ENCODE peak calls at places on chromosome 16, in ten cellular contexts. Y is stimulated activated CD4-positive, alpha-beta T cell treated with anti-CD3 and anti-CD28 coated beads, Interleukin-1b, Interleukin-23, amount 100 ng/mL, for 4 hours; B is RWPE1; L is left ventricle myocardium inferior; J is NCI-H446 treated with DMSO at 0.1 percent for 48 hours; V is NCI-H187 treated with DMSO at 0.1 percent for 48 hours; H is CD4-positive, alpha-beta memory T cell; S is bronchial epithelial cell; I is NCI-H2081; E is HS-27A. A is an unnamed sample.
A peak's percentile ranks its signal among the peaks of the same experiment; 100 is the strongest.

GRCh38 chr16:11085025-11085485 is 140.7 kb downstream of the CLEC16A start:
- DNase-seq in B (no peak), E (no peak), H (no peak), J (peak; percentile 62), S (no peak), L (no peak), Y (no peak), V (no peak), I (no peak), A (no peak)

GRCh38 chr16:89723279-89724250 is 2.2 kb downstream of the ZNF276 start:
- DNase-seq in L (peak; percentile 62), I (no peak), H (peak; percentile 88), Y (peak; percentile 46), V (no peak), S (no peak), E (no peak), B (no peak), J (no peak), A (no peak)

GRCh38 chr16:83946781-83947566 is 6.1 kb upstream of the OSGIN1 start:
- DNase-seq in E (no peak), I (no peak), S (no peak), B (no peak), H (no peak), L (no peak), J (no peak), V (no peak), Y (no peak), A (no peak)

GRCh38 chr16:67959520-67959919 is 8.9 kb downstream of the SLC12A4 start:
- DNase-seq in J (no peak), L (peak; percentile 84), V (no peak), E (no peak), H (no peak), B (no peak), I (no peak), S (no peak), Y (no peak), A (no peak)

GRCh38 chr16:86245895-86246294 is 264.4 kb upstream of the FOXF1 start:
- DNase-seq in V (no peak), E (no peak), Y (no peak), S (no peak), J (no peak), B (no peak), H (no peak), I (no peak), L (no peak), A (no peak)

GRCh38 chr16:81939164-81940067 is 71.9 kb downstream of the SDR42E1 start:
- DNase-seq in B (no peak), H (no peak), I (no peak), Y (no peak), L (no peak), E (no peak), V (no peak), S (no peak), J (no peak), A (no peak)

GRCh38 chr16:19599968-19600716 is 44.6 kb downstream of the VPS35L start:
- DNase-seq in Y (no peak), I (no peak), H (no peak), S (no peak), L (no peak), J (no peak), V (no peak), B (no peak), E (no peak), A (no peak)

GRCh38 chr16:70151391-70151790 is 22.2 kb upstream of the CLEC18C start:
- DNase-seq in I (no peak), E (no peak), S (no peak), V (peak; percentile 81), J (no peak), H (no peak), Y (no peak), B (no peak), L (no peak), A (no peak)

GRCh38 chr16:50202926-50203624 is 50.0 kb downstream of the TENT4B start:
- DNase-seq in B (peak; percentile 83), V (no peak), Y (no peak), H (no peak), I (no peak), L (no peak), J (no peak), S (peak; percentile 87), E (peak; percentile 91), A (no peak)

GRCh38 chr16:30394603-30395154 is 541 bp upstream of the ZNF48 start:
- DNase-seq in H (no peak), J (no peak), Y (no peak), I (no peak), L (no peak), B (no peak), E (no peak), S (no peak), V (no peak), A (no peak)

GRCh38 chr16:16005725-16006124 is 56.3 kb downstream of the ABCC1 start:
- DNase-seq in S (no peak), J (no peak), I (no peak), B (no peak), L (no peak), Y (no peak), V (no peak), H (no peak), E (no peak), A (no peak)

GRCh38 chr16:75532142-75532765 is 3.7 kb downstream of the CHST5 start:
- DNase-seq in J (no peak), L (no peak), Y (no peak), H (no peak), I (no peak), B (no peak), S (no peak), E (no peak), V (no peak), A (no peak)

GRCh38 chr16:30902070-30902972 is 5.9 kb downstream of the CTF1 start:
- DNase-seq in Y (peak; percentile 56), J (no peak), I (peak; percentile 20), V (no peak), H (peak; percentile 72), S (peak; percentile 15), E (no peak), L (peak; percentile 73), B (peak; percentile 57), A (no peak)

GRCh38 chr16:57485916-57486857 is at the start of gene DOK4:
- DNase-seq in E (no peak), Y (peak; percentile 86), J (no peak), L (peak; percentile 87), B (peak; percentile 96), I (peak; percentile 37), V (no peak), H (peak; percentile 72), S (peak; percentile 62), A (peak; percentile 64)

GRCh38 chr16:4381072-4381934 is 9.7 kb downstream of the VASN start:
- DNase-seq in H (no peak), L (no peak), S (no peak), I (no peak), J (no peak), B (no peak), E (no peak), V (no peak), Y (no peak), A (no peak)

GRCh38 chr16:50372611-50373344 is 4.0 kb upstream of the BRD7 start:
- DNase-seq in E (no peak), B (peak; percentile 32), V (no peak), J (peak; percentile 22), S (peak; percentile 75), Y (no peak), I (no peak), L (peak; percentile 53), H (no peak), A (no peak)

GRCh38 chr16:11792404-11793260 is 4.4 kb downstream of the ZC3H7A start:
- DNase-seq in I (peak; percentile 90), V (peak; percentile 81), J (no peak), Y (no peak), L (no peak), S (no peak), B (no peak), E (no peak), H (no peak), A (no peak)

GRCh38 chr16:80804061-80804450 is 342 bp downstream of the CDYL2 start:
- DNase-seq in L (peak; percentile 43), S (no peak), B (no peak), H (peak; percentile 58), V (no peak), I (no peak), J (no peak), Y (peak; percentile 60), E (peak; percentile 9), A (peak; percentile 40)

GRCh38 chr16:89945654-89946053 is 2.9 kb upstream of the DEF8 start:
- DNase-seq in V (no peak), S (peak; percentile 37), J (no peak), L (no peak), H (no peak), I (no peak), Y (no peak), B (no peak), E (no peak), A (no peak)